ENCODE peak calls at places on chromosomes 5 and 9, in seven cellular contexts. J is astrocyte, I is AG04450, K is ovary, Q is BJ, P is endodermal cell, H is psoas muscle. G is an unnamed sample.
A peak's percentile ranks its signal among the peaks of the same experiment; 100 is the strongest.

GRCh38 chr5:6713274-6714181 is at the start of gene TENT4A:
- DNase-seq in I (no peak), J (peak; percentile 84), Q (no peak), K (peak; percentile 39), H (peak; percentile 66), P (no peak), G (no peak)

GRCh38 chr5:59133801-59134261 is 551.0 kb downstream of the RAB3C start:
- DNase-seq in Q (peak; percentile 55), P (no peak), H (no peak), J (peak; percentile 61), K (no peak), I (peak; percentile 45), G (peak; percentile 93)

GRCh38 chr5:72441861-72442540 is 65.2 kb downstream of the ZNF366 start:
- DNase-seq in Q (peak; percentile 91), H (no peak), K (no peak), I (peak; percentile 80), J (peak; percentile 95), P (no peak), G (peak; percentile 75)

GRCh38 chr5:10352404-10353240 is 873 bp upstream of the MARCHF6 start:
- DNase-seq in J (peak; percentile 69), H (no peak), K (no peak), I (no peak), Q (no peak), P (no peak), G (peak; percentile 54)

GRCh38 chr5:99191181-99191775 is 262.5 kb upstream of the CHD1 start:
- DNase-seq in P (no peak), Q (no peak), J (peak; percentile 57), I (no peak), K (no peak), H (no peak), G (no peak)

GRCh38 chr9:22389271-22389670 is 57.4 kb upstream of the DMRTA1 start:
- DNase-seq in P (peak; percentile 54), H (no peak), Q (no peak), I (no peak), J (no peak), K (no peak), G (no peak)

GRCh38 chr5:76947064-76947463 is 5.8 kb upstream of the CRHBP start:
- DNase-seq in P (no peak), H (no peak), I (no peak), Q (no peak), J (no peak), K (no peak), G (no peak)

GRCh38 chr5:37792976-37793328 is 46.9 kb downstream of the GDNF start:
- DNase-seq in H (no peak), K (no peak), P (no peak), J (peak; percentile 75), I (peak; percentile 53), Q (peak; percentile 49), G (peak; percentile 88)

GRCh38 chr9:126154869-126155268 is 171.8 kb upstream of the MVB12B start:
- DNase-seq in Q (no peak), H (no peak), J (no peak), I (no peak), P (no peak), K (no peak), G (no peak)

GRCh38 chr9:123739387-123739786 is 190.5 kb downstream of the DENND1A start:
- DNase-seq in J (no peak), P (no peak), Q (no peak), H (no peak), I (no peak), K (no peak), G (no peak)

GRCh38 chr9:123743737-123744136 is 186.2 kb downstream of the DENND1A start:
- DNase-seq in H (no peak), P (no peak), J (no peak), I (no peak), K (no peak), Q (no peak), G (no peak)

GRCh38 chr9:123741214-123741613 is 188.7 kb downstream of the DENND1A start:
- DNase-seq in J (no peak), H (no peak), P (no peak), K (no peak), Q (no peak), I (no peak), G (no peak)

GRCh38 chr9:123739902-123740301 is 190.0 kb downstream of the DENND1A start:
- DNase-seq in I (no peak), H (no peak), P (no peak), Q (no peak), K (no peak), J (no peak), G (no peak)

DNA sequence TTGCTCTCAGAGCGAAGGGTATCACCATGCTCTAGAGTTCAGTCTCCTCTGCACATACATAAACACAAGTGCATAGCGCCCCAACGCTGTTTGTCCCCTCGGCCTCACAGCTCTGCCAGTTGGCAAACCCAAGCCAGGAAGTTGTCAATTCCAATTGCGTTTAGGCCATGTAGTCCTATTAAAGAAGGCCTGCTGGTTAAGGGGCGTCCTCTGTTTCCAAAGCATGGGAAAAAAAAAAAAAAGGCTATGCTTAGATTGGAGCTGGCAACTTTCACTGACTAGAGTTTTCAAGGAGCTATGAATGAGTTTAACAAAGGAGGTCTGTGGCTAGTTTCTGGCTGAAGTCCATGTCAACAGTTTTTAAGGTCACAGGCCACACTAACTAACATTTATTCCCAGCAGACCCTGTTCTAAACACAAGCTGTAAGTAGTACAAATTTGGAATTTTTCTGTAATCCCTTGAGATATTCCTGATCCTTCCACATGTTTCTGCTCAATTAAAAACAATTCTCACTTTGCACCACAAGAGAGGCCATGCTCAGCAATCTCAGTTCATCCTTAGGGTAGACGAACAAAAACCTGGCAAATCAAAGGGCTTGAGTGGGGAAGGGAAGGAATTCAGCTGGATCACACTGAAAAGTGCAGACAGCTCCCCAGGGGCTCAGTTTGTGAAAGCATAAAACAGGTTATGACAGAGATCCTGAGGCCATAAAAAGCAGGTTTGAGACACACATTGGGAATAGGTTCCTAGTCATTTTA is 187.7 kb downstream of the DENND1A start:
- DNase-seq in J (peak; percentile 52), Q (no peak), H (no peak), K (peak; percentile 18), I (no peak), P (no peak), G (peak; percentile 94)
- TF ChIP-seq CTCF in J (no peak), Q (no peak), H (no peak), K (no peak), I (no peak), P (no peak), G (no peak)

GRCh38 chr5:148827723-148828122 is 1.3 kb downstream of the ADRB2 start:
- DNase-seq in H (no peak), I (no peak), Q (no peak), P (no peak), J (no peak), K (no peak), G (no peak)

GRCh38 chr5:148829248-148829594 is 2.8 kb downstream of the ADRB2 start:
- DNase-seq in J (no peak), I (no peak), K (no peak), H (no peak), P (no peak), Q (no peak), G (no peak)

GRCh38 chr5:148830220-148830619 is 3.8 kb downstream of the ADRB2 start:
- DNase-seq in K (no peak), I (no peak), P (no peak), J (no peak), H (no peak), Q (no peak), G (no peak)

GRCh38 chr5:148828461-148829247 is 2.2 kb downstream of the ADRB2 start:
- DNase-seq in I (no peak), Q (no peak), K (no peak), J (no peak), P (no peak), H (no peak), G (no peak)

GRCh38 chr5:148829734-148830133 is 3.3 kb downstream of the ADRB2 start:
- DNase-seq in P (no peak), I (no peak), K (no peak), Q (no peak), J (no peak), H (no peak), G (no peak)
- H3K4me3 ChIP-seq in P (peak overlapping the region; percentile 67), I (no peak overlapping the region), K (no peak overlapping the region), Q (no peak overlapping the region), J (no peak overlapping the region), H (peak overlapping the region; percentile 86), G (no peak overlapping the region)

DNA sequence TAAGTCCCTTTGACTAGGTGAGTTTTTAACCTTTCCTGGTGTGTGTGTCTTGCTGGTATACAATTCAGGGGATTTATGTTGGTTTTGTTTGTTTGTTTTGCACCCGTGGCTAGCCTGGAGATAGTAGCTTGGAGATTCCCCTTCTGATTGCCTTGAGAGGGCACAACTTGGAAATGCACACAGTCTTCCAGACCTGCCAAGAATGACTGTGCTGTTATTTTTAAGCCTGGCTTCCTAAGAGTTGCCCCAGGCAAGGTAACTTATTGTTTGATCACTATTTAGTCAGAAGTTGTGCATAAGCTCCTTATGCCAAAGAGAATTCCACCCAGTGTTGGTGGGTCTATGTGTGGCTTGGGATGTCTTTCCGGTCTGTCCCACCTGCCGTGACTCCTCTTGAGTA is 421.9 kb upstream of the KCNN2 start:
- DNase-seq in H (no peak), J (no peak), P (no peak), Q (no peak), K (no peak), I (no peak), G (no peak)
- TF ChIP-seq CTCF in H (no peak), J (no peak), P (no peak), Q (no peak), K (no peak), I (no peak), G (no peak)

GRCh38 chr9:131682261-131682660 is 57.6 kb downstream of the RAPGEF1 start:
- DNase-seq in J (no peak), Q (no peak), I (no peak), K (no peak), P (no peak), H (no peak), G (no peak)
- H3K4me3 ChIP-seq in J (no peak overlapping the region), Q (no peak overlapping the region), I (no peak overlapping the region), K (no peak overlapping the region), P (peak overlapping the region; percentile 47), H (peak overlapping the region; percentile 2), G (no peak overlapping the region)